ENCODE peak calls at places on chromosomes 11 and 22, in five cellular contexts. H, T, Q, C and P are unnamed samples. For H3K4me1, the result is how much of the 10 kb centered on the place peaks cover.

GRCh38 chr22:40534379-40535188 is 101.9 kb downstream of the MRTFA start:
- DNase-seq in Q (no peak), C (no peak), T (no peak), H (no peak), P (no peak)

GRCh38 chr11:67576742-67577475 is 6.7 kb upstream of the GSTP1 start:
- DNase-seq in Q (no peak), C (no peak), H (no peak), T (no peak), P (no peak)

GRCh38 chr11:131460931-131461330 is 90.5 kb downstream of the NTM start:
- DNase-seq in T (no peak), Q (no peak), C (no peak), H (no peak), P (no peak)

GRCh38 chr22:44357296-44357961 is 44.7 kb upstream of the SHISAL1 start:
- DNase-seq in H (no peak), Q (no peak), C (no peak), T (no peak), P (no peak)

GRCh38 chr11:63999349-64000025 is 13.2 kb downstream of the OTUB1 start:
- DNase-seq in H (peak), T (peak), Q (peak), C (no peak), P (no peak)

GRCh38 chr22:27430799-27431480 is 370.6 kb downstream of the MN1 start:
- DNase-seq in T (no peak), Q (no peak), H (no peak), C (no peak), P (no peak)

GRCh38 chr11:6385046-6385777 is 5.1 kb upstream of the SMPD1 start:
- DNase-seq in H (no peak), T (no peak), Q (no peak), C (no peak), P (no peak)

GRCh38 chr11:47906066-47906465 is 57.9 kb upstream of the NUP160 start:
- DNase-seq in Q (no peak), H (no peak), C (no peak), T (no peak), P (no peak)

GRCh38 chr11:128738942-128739341 is 45.1 kb downstream of the FLI1 start:
- DNase-seq in H (no peak), C (no peak), T (no peak), Q (no peak), P (no peak)

GRCh38 chr11:111463276-111463675 is 48.9 kb downstream of the BTG4 start:
- DNase-seq in C (no peak), Q (no peak), T (no peak), H (no peak), P (no peak)

GRCh38 chr22:27133951-27134664 is 476.7 kb downstream of the MIAT start:
- DNase-seq in H (no peak), Q (no peak), C (no peak), T (peak), P (no peak)

GRCh38 chr11:116527180-116527991 is 245.4 kb downstream of the BUD13 start:
- DNase-seq in T (no peak), Q (no peak), C (no peak), H (no peak), P (no peak)

GRCh38 chr22:37559901-37560681 is at the start of gene CDC42EP1:
- DNase-seq in Q (peak), H (no peak), C (peak), T (peak), P (no peak)

GRCh38 chr11:123231263-123231662 is 36.2 kb upstream of the CLMP start:
- DNase-seq in Q (no peak), T (peak), C (no peak), H (no peak), P (no peak)

GRCh38 chr11:44529895-44530412 is 35.5 kb upstream of the CD82 start:
- DNase-seq in T (no peak), Q (no peak), C (no peak), H (no peak), P (no peak)

GRCh38 chr22:37742374-37743092 is 45.7 kb downstream of the TRIOBP start:
- DNase-seq in C (no peak), H (no peak), T (no peak), Q (peak), P (no peak)

GRCh38 chr11:91299980-91300379 is 924.6 kb upstream of the FAT3 start:
- DNase-seq in T (no peak), Q (no peak), H (no peak), C (no peak), P (no peak)

GRCh38 chr22:20039683-20040325 is 18.9 kb downstream of the TANGO2 start:
- DNase-seq in C (no peak), Q (no peak), H (no peak), T (no peak), P (no peak)

GRCh38 chr11:18705651-18706281 is 7.2 kb downstream of the TMEM86A start:
- DNase-seq in H (no peak), T (no peak), Q (peak), C (peak), P (no peak)

GRCh38 chr22:25540912-25541660 is 23.4 kb upstream of the GRK3 start:
- DNase-seq in T (no peak), H (no peak), C (no peak), Q (no peak), P (no peak)

GRCh38 chr11:256952-257737 is 20.4 kb downstream of the PSMD13 start:
- DNase-seq in T (no peak), Q (no peak), H (no peak), C (no peak), P (no peak)

GRCh38 chr11:44110231-44110679 is 14.8 kb downstream of the EXT2 start:
- DNase-seq in H (peak), Q (peak), C (no peak), T (peak), P (no peak)

GRCh38 chr11:20161230-20161918 is 1.1 kb upstream of the DBX1 start:
- DNase-seq in Q (no peak), H (no peak), C (no peak), T (no peak), P (no peak)

GRCh38 chr11:115930276-115930675 is 426.1 kb upstream of the CADM1 start:
- DNase-seq in Q (no peak), H (no peak), T (no peak), C (no peak), P (no peak)

GRCh38 chr11:86184728-86185127 is 59.8 kb upstream of the EED start:
- DNase-seq in H (peak), Q (no peak), C (no peak), T (no peak), P (no peak)

GRCh38 chr11:86183694-86184093 is 60.9 kb upstream of the EED start:
- DNase-seq in T (no peak), C (no peak), Q (no peak), H (no peak), P (no peak)

GRCh38 chr11:86182976-86183584 is 61.5 kb upstream of the EED start:
- DNase-seq in H (no peak), Q (no peak), C (no peak), T (peak), P (no peak)

GRCh38 chr11:86185346-86185745 is 59.2 kb upstream of the EED start:
- DNase-seq in C (no peak), T (no peak), H (no peak), Q (no peak), P (no peak)

DNA sequence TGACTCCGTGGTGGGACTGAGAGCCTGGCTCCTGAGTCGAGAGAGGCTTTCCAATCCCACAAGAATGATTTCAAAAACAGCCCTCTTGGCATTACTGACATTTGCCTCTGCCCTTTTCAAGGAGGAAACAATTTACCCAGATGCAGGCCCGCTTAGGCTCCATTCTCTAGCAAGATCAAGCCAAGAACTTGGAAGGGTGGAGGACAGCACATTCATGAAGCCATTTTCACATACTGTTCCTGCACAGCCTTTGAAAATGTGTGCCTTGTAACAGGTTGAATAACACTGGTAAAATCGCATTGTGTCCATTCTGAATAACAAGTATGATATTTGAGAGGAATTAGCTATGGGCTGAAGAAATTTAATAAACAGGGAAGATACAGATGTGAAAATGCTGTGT is 58.1 kb upstream of the EED start:
- DNase-seq in C (no peak), H (no peak), Q (no peak), T (no peak), P (no peak)
- TF ChIP-seq CTCF in C (no peak), H (no peak), Q (no peak), T (no peak), P (no peak)

GRCh38 chr11:119263352-119263940 is 53.5 kb downstream of the MCAM start:
- DNase-seq in C (no peak), Q (no peak), T (no peak), H (no peak), P (no peak)
- H3K4me1 ChIP-seq in C (under half), Q (under half), T (under half), H (half or more), P (under half)

DNA sequence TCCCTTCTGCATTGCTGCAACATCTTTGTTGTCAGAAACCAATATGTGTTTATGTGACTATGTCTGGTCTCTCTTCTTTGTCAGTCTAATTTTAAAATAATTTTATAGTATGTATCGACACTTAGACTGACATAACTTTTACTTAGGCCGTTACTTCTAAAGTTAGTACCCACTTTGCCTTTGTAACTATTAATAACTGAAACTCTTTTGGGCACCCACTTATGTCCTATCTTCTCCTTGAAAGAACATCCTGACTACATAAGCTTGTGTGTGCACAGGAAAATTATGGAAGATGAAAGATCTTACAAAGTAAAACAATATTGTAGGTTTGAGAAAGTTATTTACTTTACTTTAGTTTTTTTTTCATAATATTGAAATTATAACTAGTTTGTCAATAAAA is 230.4 kb upstream of the CCDC179 start:
- DNase-seq in C (no peak), T (no peak), H (no peak), Q (no peak), P (no peak)
- H3K4me3 ChIP-seq in C (no peak), T (no peak), H (no peak), Q (no peak), P (no peak)

GRCh38 chr11:36459046-36459445 is 51.0 kb downstream of the TRAF6 start:
- DNase-seq in T (no peak), Q (no peak), C (no peak), H (no peak), P (no peak)

GRCh38 chr11:36455658-36456111 is 54.4 kb downstream of the TRAF6 start:
- DNase-seq in T (peak), Q (peak), C (peak), H (peak), P (peak)

GRCh38 chr11:36460220-36460619 is 49.9 kb downstream of the TRAF6 start:
- DNase-seq in Q (no peak), H (no peak), T (no peak), C (no peak), P (no peak)

GRCh38 chr11:36456136-36456535 is 53.9 kb downstream of the TRAF6 start:
- DNase-seq in Q (no peak), C (no peak), H (no peak), T (no peak), P (no peak)

DNA sequence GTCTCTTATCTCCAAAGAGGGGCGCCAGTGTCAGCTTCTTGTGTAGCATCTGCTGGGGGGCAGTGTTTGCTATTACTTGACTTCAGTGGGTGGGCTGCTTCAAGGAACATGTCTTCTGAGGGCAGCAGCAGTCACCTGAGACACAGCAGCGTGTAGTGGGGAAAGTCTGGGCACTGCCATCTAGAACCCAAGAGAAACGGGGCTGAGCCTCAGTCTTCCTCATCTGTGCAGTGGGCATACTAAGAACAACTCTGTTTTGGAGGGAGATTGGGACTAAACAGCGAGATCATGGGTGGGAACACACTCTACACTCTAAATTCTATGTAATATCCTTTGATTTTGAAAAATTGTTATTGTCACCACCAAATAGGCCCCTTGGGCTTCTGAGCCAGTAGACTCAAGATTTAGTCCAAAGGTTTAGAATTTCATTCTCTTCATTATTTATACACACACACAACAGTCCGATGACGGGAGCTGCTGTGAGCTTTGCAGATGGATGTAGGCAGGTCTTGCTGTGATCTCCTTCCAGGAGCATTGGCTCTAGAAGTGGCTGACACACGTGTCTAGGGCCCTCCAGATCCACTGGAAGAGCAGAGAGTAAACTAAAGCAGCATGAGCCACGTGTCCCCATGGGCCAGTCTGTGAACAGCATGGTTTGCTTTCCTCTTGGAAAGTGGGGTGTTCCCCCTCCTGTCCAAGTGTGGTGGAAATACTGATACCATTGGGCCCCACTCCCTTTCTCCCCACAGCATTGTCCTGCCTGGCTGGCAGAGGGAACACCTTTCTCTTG is 51.7 kb downstream of the TRAF6 start:
- DNase-seq in H (no peak), T (no peak), Q (no peak), C (no peak), P (no peak)
- TF ChIP-seq CTCF in H (no peak), T (no peak), Q (no peak), C (no peak), P (no peak)

GRCh38 chr11:46112961-46113617 is 8.2 kb downstream of the PHF21A start:
- DNase-seq in H (peak), C (no peak), T (peak), Q (no peak), P (no peak)

GRCh38 chr11:46117842-46118241 is 3.4 kb downstream of the PHF21A start:
- DNase-seq in T (no peak), Q (no peak), C (no peak), H (no peak), P (no peak)

GRCh38 chr11:46116007-46116711 is 5.1 kb downstream of the PHF21A start:
- DNase-seq in T (no peak), Q (no peak), H (no peak), C (no peak), P (no peak)

GRCh38 chr11:46114961-46115360 is 6.3 kb downstream of the PHF21A start:
- DNase-seq in Q (no peak), T (no peak), H (no peak), C (no peak), P (no peak)

DNA sequence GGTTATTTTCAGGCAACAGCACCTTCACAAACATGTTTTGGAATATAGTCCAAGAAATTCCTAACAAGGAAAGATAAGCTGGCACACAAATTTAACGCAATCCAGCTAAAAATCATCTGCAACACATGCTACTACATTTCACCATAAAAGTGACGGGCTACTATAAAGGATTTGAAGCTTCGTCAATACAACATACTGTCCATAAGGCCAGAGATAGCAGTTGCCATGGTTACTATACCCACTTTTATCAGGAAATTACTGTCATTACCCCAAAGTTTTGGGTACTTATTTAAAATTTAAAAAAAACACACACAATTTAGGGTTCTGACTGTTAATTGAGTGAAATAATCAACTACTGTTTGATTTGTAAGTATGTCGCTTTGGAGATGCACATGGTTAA is 6.9 kb downstream of the PHF21A start:
- DNase-seq in H (no peak), T (no peak), C (no peak), Q (no peak), P (no peak)
- H3K4me1 ChIP-seq in H (half or more), T (under half), C (half or more), Q (under half), P (under half)

GRCh38 chr11:107928767-107929507 is 689 bp downstream of the RAB39A start:
- DNase-seq in Q (no peak), H (peak), T (peak), C (no peak), P (no peak)

GRCh38 chr11:107928046-107928766 is at the start of gene RAB39A:
- DNase-seq in C (peak), T (peak), Q (peak), H (peak), P (peak)

GRCh38 chr11:107929611-107930200 is 1.5 kb downstream of the RAB39A start:
- DNase-seq in T (no peak), H (no peak), C (no peak), Q (no peak), P (no peak)

GRCh38 chr11:107924306-107924705 is 3.9 kb upstream of the RAB39A start:
- DNase-seq in T (no peak), H (no peak), C (no peak), Q (no peak), P (no peak)

GRCh38 chr11:107927559-107927958 is 689 bp upstream of the RAB39A start:
- DNase-seq in C (no peak), H (no peak), Q (no peak), T (no peak), P (no peak)
- H3K4me3 ChIP-seq in C (peak), H (no peak), Q (no peak), T (peak), P (peak)